ENCODE peak calls at places on chromosome 5, in nine cellular contexts. One of them, this sample, is unnamed.

GRCh38 chr5:65072836-65073620 is 304.3 kb downstream of the CWC27 start:
- DNase-seq in NCI-H446: no peak
- DNase-seq in GM12865: no peak
- DNase-seq in GM12878: no peak
- DNase-seq in pancreas: no peak
- DNase-seq in neural progenitor cell: no peak
- DNase-seq in NCI-H1092: no peak
- DNase-seq in islet precursor cell: peak; percentile 96
- DNase-seq in T-helper 9 cell: no peak
- DNase-seq in this sample: no peak

GRCh38 chr5:155481182-155481581 is 467.6 kb downstream of the KIF4B start:
- DNase-seq in NCI-H446: no peak
- DNase-seq in GM12865: no peak
- DNase-seq in GM12878: no peak
- DNase-seq in pancreas: no peak
- DNase-seq in neural progenitor cell: no peak
- DNase-seq in NCI-H1092: no peak
- DNase-seq in islet precursor cell: no peak
- DNase-seq in T-helper 9 cell: no peak
- DNase-seq in this sample: no peak

GRCh38 chr5:73893813-73894212 is 267.8 kb downstream of the ARHGEF28 start:
- DNase-seq in NCI-H446: no peak
- DNase-seq in GM12865: no peak
- DNase-seq in GM12878: no peak
- DNase-seq in pancreas: no peak
- DNase-seq in neural progenitor cell: no peak
- DNase-seq in NCI-H1092: no peak
- DNase-seq in islet precursor cell: no peak
- DNase-seq in T-helper 9 cell: no peak
- DNase-seq in this sample: no peak

GRCh38 chr5:40649493-40650030 is 30.2 kb upstream of the PTGER4 start:
- DNase-seq in NCI-H446: no peak
- DNase-seq in GM12865: no peak
- DNase-seq in GM12878: no peak
- DNase-seq in pancreas: no peak
- DNase-seq in neural progenitor cell: no peak
- DNase-seq in NCI-H1092: no peak
- DNase-seq in islet precursor cell: no peak
- DNase-seq in T-helper 9 cell: no peak
- DNase-seq in this sample: no peak

GRCh38 chr5:102583663-102584062 is 84.9 kb upstream of the SLCO6A1 start:
- DNase-seq in NCI-H446: peak; percentile 80
- DNase-seq in GM12865: peak; percentile 3
- DNase-seq in GM12878: no peak
- DNase-seq in pancreas: no peak
- DNase-seq in neural progenitor cell: no peak
- DNase-seq in NCI-H1092: no peak
- DNase-seq in islet precursor cell: no peak
- DNase-seq in T-helper 9 cell: no peak
- DNase-seq in this sample: peak; percentile 2

GRCh38 chr5:19855453-19855852 is 132.5 kb downstream of the CDH18 start:
- DNase-seq in NCI-H446: peak; percentile 79
- DNase-seq in GM12865: no peak
- DNase-seq in GM12878: no peak
- DNase-seq in pancreas: peak; percentile 10
- DNase-seq in neural progenitor cell: no peak
- DNase-seq in NCI-H1092: peak; percentile 68
- DNase-seq in islet precursor cell: no peak
- DNase-seq in T-helper 9 cell: no peak
- DNase-seq in this sample: no peak

GRCh38 chr5:37838152-37838932 is 1.5 kb downstream of the GDNF start:
- DNase-seq in NCI-H446: no peak
- DNase-seq in GM12865: no peak
- DNase-seq in GM12878: no peak
- DNase-seq in pancreas: no peak
- DNase-seq in neural progenitor cell: peak; percentile 82
- DNase-seq in NCI-H1092: no peak
- DNase-seq in islet precursor cell: peak; percentile 81
- DNase-seq in T-helper 9 cell: no peak
- DNase-seq in this sample: no peak

GRCh38 chr5:177403194-177403825 is 2.8 kb upstream of the PFN3 start:
- DNase-seq in NCI-H446: no peak
- DNase-seq in GM12865: peak; percentile 55
- DNase-seq in GM12878: no peak
- DNase-seq in pancreas: no peak
- DNase-seq in neural progenitor cell: peak; percentile 58
- DNase-seq in NCI-H1092: no peak
- DNase-seq in islet precursor cell: no peak
- DNase-seq in T-helper 9 cell: peak; percentile 55
- DNase-seq in this sample: peak; percentile 79

GRCh38 chr5:139391570-139392323 is 2.0 kb upstream of the MZB1 start:
- DNase-seq in NCI-H446: no peak
- DNase-seq in GM12865: peak; percentile 86
- DNase-seq in GM12878: no peak
- DNase-seq in pancreas: peak; percentile 8
- DNase-seq in neural progenitor cell: no peak
- DNase-seq in NCI-H1092: no peak
- DNase-seq in islet precursor cell: no peak
- DNase-seq in T-helper 9 cell: no peak
- DNase-seq in this sample: no peak

GRCh38 chr5:607541-608285 is 4.4 kb upstream of the CEP72 start:
- DNase-seq in NCI-H446: no peak
- DNase-seq in GM12865: peak; percentile 58
- DNase-seq in GM12878: peak; percentile 23
- DNase-seq in pancreas: no peak
- DNase-seq in neural progenitor cell: no peak
- DNase-seq in NCI-H1092: peak; percentile 38
- DNase-seq in islet precursor cell: peak; percentile 42
- DNase-seq in T-helper 9 cell: no peak
- DNase-seq in this sample: no peak

GRCh38 chr5:80707645-80708044 is 52.9 kb upstream of the DHFR start:
- DNase-seq in NCI-H446: no peak
- DNase-seq in GM12865: no peak
- DNase-seq in GM12878: no peak
- DNase-seq in pancreas: no peak
- DNase-seq in neural progenitor cell: no peak
- DNase-seq in NCI-H1092: no peak
- DNase-seq in islet precursor cell: no peak
- DNase-seq in T-helper 9 cell: no peak
- DNase-seq in this sample: no peak

GRCh38 chr5:16852251-16853005 is 83.7 kb downstream of the MYO10 start:
- DNase-seq in NCI-H446: no peak
- DNase-seq in GM12865: no peak
- DNase-seq in GM12878: no peak
- DNase-seq in pancreas: no peak
- DNase-seq in neural progenitor cell: no peak
- DNase-seq in NCI-H1092: no peak
- DNase-seq in islet precursor cell: no peak
- DNase-seq in T-helper 9 cell: no peak
- DNase-seq in this sample: no peak